ENCODE peak calls at places on chromosome 19, in four cellular contexts. R, L, U and G are unnamed samples.

GRCh38 chr19:1467228-1467511 is 11.8 kb downstream of the C19orf25 start:
- DNase-seq in L (no peak), R (peak), U (no peak), G (no peak)

GRCh38 chr19:33220115-33220514 is 5.5 kb downstream of the SLC7A10 start:
- DNase-seq in L (no peak), U (no peak), R (no peak), G (no peak)

GRCh38 chr19:32877977-32878745 is 8.6 kb upstream of the SLC7A9 start:
- DNase-seq in U (no peak), L (peak), R (no peak), G (no peak)

GRCh38 chr19:11096210-11096841 is 7.1 kb downstream of the LDLR start:
- DNase-seq in R (peak), L (peak), U (no peak), G (no peak)

GRCh38 chr19:33175886-33176669 is 18.1 kb upstream of the LRP3 start:
- DNase-seq in R (peak), L (no peak), U (peak), G (no peak)

GRCh38 chr19:56294557-56294956 is 20.1 kb downstream of the ZSCAN5A start:
- DNase-seq in R (no peak), L (no peak), U (no peak), G (no peak)

GRCh38 chr19:55519461-55520311 is 17.2 kb downstream of the SBK2 start:
- DNase-seq in R (peak), L (no peak), U (no peak), G (peak)

GRCh38 chr19:57406516-57407123 is 4.3 kb upstream of the ZNF17 start:
- DNase-seq in R (peak), U (peak), L (peak), G (no peak)

GRCh38 chr19:34502582-34503545 is 21.3 kb downstream of the WTIP start:
- DNase-seq in U (no peak), R (peak), L (peak), G (no peak)

GRCh38 chr19:1534972-1535371 is 11.1 kb downstream of the PLK5 start:
- DNase-seq in R (no peak), U (no peak), L (no peak), G (no peak)

GRCh38 chr19:611506-611869 is 21.8 kb downstream of the HCN2 start:
- DNase-seq in U (no peak), L (no peak), R (peak), G (peak)

GRCh38 chr19:52638601-52639000 is 446 bp upstream of the ZNF83 start:
- DNase-seq in R (peak), L (peak), U (no peak), G (no peak)

GRCh38 chr19:44807162-44807561 is 1.7 kb upstream of the BCAM start:
- DNase-seq in U (no peak), R (no peak), L (no peak), G (no peak)

GRCh38 chr19:51607920-51608562 is 22.2 kb downstream of the SIGLEC5 start:
- DNase-seq in U (peak), R (peak), L (peak), G (no peak)

GRCh38 chr19:29323972-29324680 is 111.2 kb upstream of the UQCRFS1 start:
- DNase-seq in L (peak), R (no peak), U (no peak), G (no peak)

GRCh38 chr19:55247621-55248099 is 11.2 kb downstream of the PPP6R1 start:
- DNase-seq in U (no peak), R (peak), L (peak), G (no peak)

GRCh38 chr19:19659646-19660245 is 3.7 kb downstream of the ATP13A1 start:
- DNase-seq in U (peak), R (no peak), L (no peak), G (no peak)

GRCh38 chr19:33110201-33110910 is 21.6 kb upstream of the WDR88 start:
- DNase-seq in U (no peak), L (no peak), R (peak), G (peak)

GRCh38 chr19:43316591-43317319 is 36.7 kb upstream of the CD177 start:
- DNase-seq in R (peak), L (no peak), U (peak), G (no peak)

GRCh38 chr19:14112809-14113385 is 4.7 kb downstream of the PRKACA start:
- DNase-seq in R (peak), L (peak), U (no peak), G (no peak)

GRCh38 chr19:7415163-7415856 is 66.6 kb downstream of the ARHGEF18 start:
- DNase-seq in L (no peak), U (no peak), R (peak), G (no peak)

GRCh38 chr19:53507523-53508442 is 30.2 kb upstream of the ZNF331 start:
- DNase-seq in R (no peak), L (no peak), U (no peak), G (no peak)

GRCh38 chr19:5903502-5904301 is at the start of gene NDUFA11:
- DNase-seq in L (peak), R (peak), U (peak), G (no peak)

GRCh38 chr19:12112701-12113100 is 27.4 kb downstream of the ZNF20 start:
- DNase-seq in U (no peak), L (no peak), R (no peak), G (no peak)

GRCh38 chr19:27689734-27690241 is 1523.2 kb downstream of the UQCRFS1 start:
- DNase-seq in R (no peak), U (no peak), L (no peak), G (no peak)

GRCh38 chr19:39539165-39539518 is 819 bp downstream of the EID2 start:
- DNase-seq in L (peak), U (no peak), R (no peak), G (no peak)

GRCh38 chr19:823565-824121 is 1.9 kb upstream of the PLPPR3 start:
- DNase-seq in U (peak), R (no peak), L (no peak), G (no peak)

GRCh38 chr19:1313695-1314613 is 28.3 kb downstream of the EFNA2 start:
- DNase-seq in U (no peak), R (no peak), L (no peak), G (no peak)

GRCh38 chr19:17504030-17504429 is 7.4 kb upstream of the PGLS start:
- DNase-seq in U (no peak), R (peak), L (no peak), G (no peak)

GRCh38 chr19:38837656-38838121 is 6.1 kb upstream of the ECH1 start:
- DNase-seq in R (peak), L (no peak), U (no peak), G (no peak)

GRCh38 chr19:16316506-16316882 is 8.1 kb upstream of the KLF2 start:
- DNase-seq in U (no peak), L (peak), R (no peak), G (no peak)

GRCh38 chr19:16320987-16321386 is 3.6 kb upstream of the KLF2 start:
- DNase-seq in U (no peak), R (no peak), L (no peak), G (no peak)

GRCh38 chr19:16319466-16319865 is 5.2 kb upstream of the KLF2 start:
- DNase-seq in U (no peak), R (peak), L (peak), G (no peak)

DNA sequence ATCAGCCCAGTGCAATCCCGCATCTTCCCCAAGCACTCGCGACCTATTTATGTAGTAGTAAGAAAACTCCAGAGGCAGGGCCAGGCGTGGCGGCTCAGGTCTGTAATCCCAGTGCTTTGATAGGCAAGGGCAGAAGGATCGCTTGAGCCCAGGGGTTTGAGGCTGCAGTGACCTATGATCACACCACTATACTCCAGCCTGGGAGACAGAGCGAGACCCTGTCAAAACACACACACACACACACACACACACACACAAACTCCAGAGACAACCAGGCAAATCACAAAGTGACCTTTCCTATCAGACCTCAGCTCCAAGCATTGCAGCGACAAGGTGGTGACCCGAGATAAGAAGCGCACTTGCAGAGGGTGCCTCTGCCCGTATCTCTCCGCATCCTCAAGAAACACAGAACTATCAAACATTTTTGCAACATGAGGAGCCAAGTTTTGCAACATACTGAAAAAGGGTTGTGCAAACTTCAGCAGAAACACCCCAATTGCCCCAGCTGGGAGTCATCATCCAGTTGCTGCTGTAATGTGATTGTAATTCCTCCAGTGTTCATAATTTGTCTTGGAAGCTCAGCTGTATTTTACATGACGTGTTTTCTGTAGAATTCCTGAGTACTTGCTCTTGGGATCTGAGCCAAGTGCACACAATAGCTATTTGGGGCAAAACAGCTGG is 8.7 kb upstream of the KLF2 start:
- DNase-seq in R (peak), U (no peak), L (peak), G (peak)
- H3K4me3 ChIP-seq in R (no peak), U (no peak), L (no peak), G (peak)

GRCh38 chr19:45882652-45883585 is 3.0 kb downstream of the IRF2BP1 start:
- DNase-seq in L (peak), R (peak), U (peak), G (peak)
- TF ChIP-seq CTCF in L (peak), R (peak), U (peak), G (peak)

GRCh38 chr19:50357178-50358100 is 8.0 kb downstream of the NAPSA start:
- DNase-seq in L (peak), U (peak), R (peak), G (no peak)
- H3K4me3 ChIP-seq in L (no peak), U (no peak), R (peak), G (peak)

GRCh38 chr19:47296036-47296435 is 13.6 kb upstream of the C5AR1 start:
- DNase-seq in R (peak), U (peak), L (peak), G (no peak)
- TF ChIP-seq CTCF in R (peak), U (peak), L (peak), G (peak)

GRCh38 chr19:23992348-23992747 is 77.7 kb downstream of the ZNF726 start:
- DNase-seq in U (no peak), L (no peak), R (no peak), G (no peak)
- H3K4me3 ChIP-seq in U (no peak), L (no peak), R (no peak), G (no peak)

DNA sequence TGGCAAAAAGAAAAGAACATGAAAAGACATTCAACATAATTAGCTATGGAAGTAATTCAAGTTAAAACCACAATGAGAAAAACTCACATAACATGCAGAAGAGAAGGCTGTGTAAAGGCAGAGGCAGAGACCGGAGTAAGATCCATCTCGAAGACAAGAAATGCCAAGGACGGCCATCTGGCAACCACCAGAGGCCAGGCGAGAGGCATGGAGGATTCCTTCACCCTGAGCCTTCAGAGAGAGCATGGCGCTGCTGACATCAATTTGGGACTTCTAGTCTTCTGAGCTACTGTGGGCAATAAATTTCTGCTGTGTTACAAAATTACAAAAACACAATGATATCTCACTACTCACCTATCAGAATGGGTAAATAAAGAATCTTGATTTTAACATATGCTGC is 381.0 kb downstream of the TSHZ3 start:
- DNase-seq in R (no peak), L (no peak), U (peak), G (no peak)
- TF ChIP-seq CTCF in R (peak), L (no peak), U (peak), G (peak)

DNA sequence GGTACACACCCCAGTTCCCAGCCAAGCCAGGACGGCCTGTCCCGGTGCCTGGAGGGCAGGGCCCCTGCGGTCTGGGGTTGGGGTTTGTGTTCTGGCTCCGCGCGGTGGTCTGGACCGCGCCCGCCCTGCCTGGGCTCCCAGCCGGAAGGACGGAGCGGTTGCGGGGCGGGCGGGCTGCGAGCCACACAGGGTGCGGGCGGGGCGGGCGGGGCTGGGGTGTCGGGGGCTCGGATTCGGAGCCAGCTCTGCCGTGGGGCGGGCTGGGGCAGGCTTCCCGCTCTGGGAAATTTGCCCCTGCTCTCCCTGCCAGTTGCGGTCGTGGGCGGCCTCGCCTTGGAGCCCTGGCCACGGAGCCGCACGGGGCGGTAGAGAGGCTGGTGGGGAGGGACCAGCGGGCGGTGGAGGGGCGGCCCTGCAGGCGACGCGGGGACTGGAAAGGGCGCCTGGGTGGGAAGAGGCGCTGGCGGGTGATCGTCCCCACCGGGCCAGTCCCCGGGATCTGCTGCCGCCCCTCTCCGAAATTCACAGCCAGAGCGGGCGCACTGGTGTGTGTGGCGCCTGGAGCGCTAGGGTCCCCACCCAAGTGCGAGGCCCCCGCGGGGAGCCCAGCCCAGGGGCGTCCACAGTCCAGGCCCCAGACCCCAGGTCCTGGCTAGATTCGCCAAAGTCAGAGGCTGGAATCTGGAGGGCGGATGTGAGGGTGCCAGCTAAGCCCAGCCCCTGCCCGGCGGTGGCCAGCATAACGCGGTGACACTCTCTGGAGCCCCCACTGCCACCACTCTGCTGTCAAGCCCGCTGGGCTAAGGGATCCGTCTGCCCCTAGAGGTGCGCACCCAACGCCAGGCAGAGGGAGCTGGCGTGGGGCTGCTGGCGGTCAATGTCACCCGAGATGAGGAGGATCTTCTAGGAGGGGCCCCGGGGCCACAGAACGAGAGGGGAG is 11.0 kb upstream of the ZNF492 start:
- DNase-seq in L (no peak), U (no peak), R (no peak), G (no peak)
- H3K4me3 ChIP-seq in L (no peak), U (no peak), R (no peak), G (no peak)